ENCODE peak calls at places on chromosomes 6 and 20, in eight cellular contexts. Y is tibial artery; U is activated naive CD8-positive, alpha-beta T cell treated with anti-CD3 and anti-CD28 coated beads, Interleukin-2, amount 10 ng/mL, durations not matched to agents 7 days and 5 days; M is activated T-cell treated with anti-CD3 and anti-CD28 coated beads for 1 hour; L is endothelial cell; R is iris pigment epithelial cell; O is adipocyte; Q is GM18507. V is an unnamed sample.
A peak's percentile ranks its signal among the peaks of the same experiment; 100 is the strongest.

GRCh38 chr6:31797607-31798006 is 2.1 kb upstream of the VARS1 start:
- DNase-seq in M (peak; percentile 23), Q (no peak), O (no peak), Y (no peak), R (no peak), U (no peak), L (no peak), V (no peak)

GRCh38 chr20:8423482-8423881 is 291.4 kb downstream of the PLCB1 start:
- DNase-seq in R (no peak), Y (no peak), M (no peak), O (no peak), U (no peak), Q (no peak), L (no peak), V (no peak)

GRCh38 chr6:166803455-166803854 is 152.9 kb downstream of the RNASET2 start:
- DNase-seq in U (no peak), L (no peak), R (no peak), M (no peak), Y (no peak), Q (no peak), O (no peak), V (no peak)

GRCh38 chr6:56764081-56764566 is 121.4 kb upstream of the DST start:
- DNase-seq in M (no peak), U (no peak), Y (no peak), O (peak; percentile 65), Q (no peak), L (peak; percentile 21), R (peak; percentile 67), V (no peak)

GRCh38 chr6:89597988-89598387 is 40.6 kb downstream of the LYRM2 start:
- DNase-seq in Y (no peak), Q (no peak), M (no peak), R (peak; percentile 62), O (peak; percentile 48), U (no peak), L (no peak), V (no peak)

GRCh38 chr20:37821691-37822655 is 81.0 kb upstream of the VSTM2L start:
- DNase-seq in Q (no peak), U (no peak), Y (no peak), M (no peak), O (peak; percentile 87), L (no peak), R (peak; percentile 89), V (no peak)

GRCh38 chr20:4951299-4951698 is 50.0 kb downstream of the SLC23A2 start:
- DNase-seq in Y (peak; percentile 51), Q (no peak), U (no peak), L (no peak), R (peak; percentile 91), M (no peak), O (peak; percentile 86), V (no peak)

GRCh38 chr6:12490904-12491571 is 200.9 kb downstream of the EDN1 start:
- DNase-seq in O (peak; percentile 74), Q (no peak), R (peak; percentile 83), U (no peak), Y (no peak), M (no peak), L (no peak), V (no peak)

GRCh38 chr20:64168381-64169088 is 4.3 kb downstream of the MYT1 start:
- DNase-seq in M (no peak), Q (no peak), R (no peak), L (no peak), Y (no peak), O (no peak), U (no peak), V (no peak)

GRCh38 chr6:13712485-13712990 is 903 bp upstream of the RANBP9 start:
- DNase-seq in U (no peak), R (no peak), L (no peak), M (no peak), Y (no peak), O (no peak), Q (no peak), V (no peak)

GRCh38 chr20:10433014-10433622 is 904 bp downstream of the MKKS start:
- DNase-seq in U (no peak), L (no peak), O (no peak), M (no peak), Q (no peak), R (peak; percentile 22), Y (no peak), V (no peak)

GRCh38 chr6:106084106-106084963 is 1.8 kb upstream of the PRDM1 start:
- DNase-seq in L (peak; percentile 77), Y (no peak), Q (no peak), O (peak; percentile 85), R (peak; percentile 78), U (no peak), M (no peak), V (peak; percentile 41)

GRCh38 chr6:5850848-5851255 is 155.9 kb downstream of the NRN1 start:
- DNase-seq in O (no peak), M (no peak), U (no peak), R (no peak), Q (no peak), Y (no peak), L (no peak), V (no peak)

GRCh38 chr6:45586216-45587171 is 208.8 kb upstream of the SUPT3H start:
- DNase-seq in O (no peak), Y (no peak), M (peak; percentile 37), L (no peak), R (no peak), Q (no peak), U (peak; percentile 40), V (no peak)

GRCh38 chr6:150659046-150659763 is 59.5 kb downstream of the PLEKHG1 start:
- DNase-seq in O (no peak), U (no peak), R (no peak), Y (no peak), L (no peak), Q (no peak), M (no peak), V (no peak)

GRCh38 chr20:37231970-37232620 is 29.5 kb downstream of the GHRH start:
- DNase-seq in R (no peak), O (no peak), L (no peak), Y (no peak), M (no peak), Q (no peak), U (no peak), V (no peak)

GRCh38 chr20:3812259-3812681 is 8.1 kb upstream of the AP5S1 start:
- DNase-seq in R (no peak), Y (no peak), Q (no peak), U (no peak), M (no peak), L (no peak), O (no peak), V (no peak)

GRCh38 chr20:22438926-22439325 is 145.4 kb downstream of the FOXA2 start:
- DNase-seq in M (no peak), Y (no peak), U (no peak), R (no peak), Q (no peak), O (no peak), L (peak; percentile 14), V (no peak)

GRCh38 chr6:88124925-88125557 is 41.1 kb downstream of the CNR1 start:
- DNase-seq in M (no peak), U (no peak), O (no peak), Y (no peak), L (no peak), Q (no peak), R (no peak), V (no peak)

GRCh38 chr6:40587240-40588069 is at the start of gene LRFN2:
- DNase-seq in R (peak; percentile 76), Q (peak; percentile 58), O (peak; percentile 86), M (peak; percentile 43), U (peak; percentile 84), Y (peak; percentile 49), L (peak; percentile 93), V (peak; percentile 71)

GRCh38 chr6:158213925-158214674 is 46.0 kb downstream of the GTF2H5 start:
- DNase-seq in R (peak; percentile 84), M (peak; percentile 27), Q (peak; percentile 42), U (peak; percentile 49), L (peak; percentile 55), Y (peak; percentile 61), O (peak; percentile 92), V (no peak)

GRCh38 chr20:675453-676314 is at the start of gene SCRT2:
- DNase-seq in O (peak; percentile 94), Y (peak; percentile 66), U (peak; percentile 86), L (peak; percentile 91), Q (peak; percentile 36), M (peak; percentile 56), R (peak; percentile 70), V (peak; percentile 68)

GRCh38 chr20:64140421-64140820 is 23.8 kb upstream of the MYT1 start:
- DNase-seq in Y (no peak), Q (no peak), O (no peak), L (no peak), M (no peak), U (peak; percentile 10), R (no peak), V (no peak)

GRCh38 chr6:422423-423061 is 31.0 kb downstream of the IRF4 start:
- DNase-seq in R (peak; percentile 98), L (no peak), Y (no peak), Q (peak; percentile 64), U (no peak), O (peak; percentile 83), M (no peak), V (peak; percentile 75)

GRCh38 chr6:14406616-14407343 is 289.2 kb downstream of the CD83 start:
- DNase-seq in M (no peak), L (no peak), Y (no peak), Q (no peak), R (no peak), U (no peak), O (no peak), V (no peak)

GRCh38 chr20:20212675-20213096 is 155.2 kb upstream of the INSM1 start:
- DNase-seq in Y (no peak), O (no peak), M (no peak), L (no peak), Q (no peak), R (no peak), U (no peak), V (no peak)

V was measured in GM12891.